ENCODE peak calls at places on chromosome 6, in four cellular contexts. R, Y, B and U are unnamed samples.

GRCh38 chr6:167238169-167238693 is 52.9 kb upstream of the UNC93A start:
- DNase-seq in R (peak), Y (no peak), B (no peak), U (no peak)

GRCh38 chr6:10465633-10466499 is 51.0 kb upstream of the TFAP2A start:
- DNase-seq in R (peak), Y (no peak), B (peak), U (peak)

GRCh38 chr6:8633762-8634161 is 198.4 kb upstream of the SLC35B3 start:
- DNase-seq in R (no peak), Y (no peak), B (no peak), U (no peak)

GRCh38 chr6:167851349-167851952 is 24.7 kb downstream of the AFDN start:
- DNase-seq in R (no peak), Y (no peak), B (no peak), U (no peak)

GRCh38 chr6:20876016-20876415 is 341.8 kb downstream of the CDKAL1 start:
- DNase-seq in R (no peak), Y (no peak), B (no peak), U (no peak)

GRCh38 chr6:13711384-13711725 is 280 bp downstream of the RANBP9 start:
- DNase-seq in R (no peak), Y (no peak), B (no peak), U (no peak)

GRCh38 chr6:38012573-38012972 is 193.0 kb downstream of the ZFAND3 start:
- DNase-seq in R (peak), Y (no peak), B (peak), U (peak)

GRCh38 chr6:32050562-32050961 is 12.3 kb downstream of the CYP21A2 start:
- DNase-seq in R (no peak), Y (no peak), B (no peak), U (no peak)

GRCh38 chr6:37433657-37434271 is 743 bp downstream of the CMTR1 start:
- DNase-seq in R (peak), Y (peak), B (peak), U (no peak)

GRCh38 chr6:108348655-108349349 is 53.9 kb downstream of the AFG1L start:
- DNase-seq in R (no peak), Y (peak), B (no peak), U (no peak)

GRCh38 chr6:159062564-159062945 is 17.8 kb upstream of the TAGAP start:
- DNase-seq in R (no peak), Y (no peak), B (no peak), U (no peak)

GRCh38 chr6:110404602-110405001 is 10.8 kb downstream of the DDO start:
- DNase-seq in R (no peak), Y (no peak), B (no peak), U (no peak)

GRCh38 chr6:6515691-6516607 is 72.6 kb upstream of the LY86 start:
- DNase-seq in R (no peak), Y (peak), B (no peak), U (no peak)

GRCh38 chr6:13141392-13141791 is 186.9 kb downstream of the TBC1D7 start:
- DNase-seq in R (no peak), Y (no peak), B (no peak), U (no peak)

GRCh38 chr6:158847786-158848185 is 28.6 kb upstream of the EZR start:
- DNase-seq in R (no peak), Y (no peak), B (no peak), U (no peak)

GRCh38 chr6:146546440-146546839 is 2.8 kb downstream of the RAB32 start:
- DNase-seq in R (peak), Y (no peak), B (no peak), U (no peak)

GRCh38 chr6:7617954-7618764 is 28.2 kb downstream of the SNRNP48 start:
- DNase-seq in R (no peak), Y (peak), B (no peak), U (no peak)

GRCh38 chr6:11271637-11272036 is 39.2 kb upstream of the NEDD9 start:
- DNase-seq in R (no peak), Y (no peak), B (no peak), U (no peak)

GRCh38 chr6:160254467-160255312 is 3.9 kb downstream of the SLC22A2 start:
- DNase-seq in R (peak), Y (no peak), B (no peak), U (no peak)

GRCh38 chr6:36874016-36874442 is 574 bp downstream of the PPIL1 start:
- DNase-seq in R (no peak), Y (no peak), B (peak), U (no peak)

GRCh38 chr6:98946877-98947410 is 802 bp downstream of the FBXL4 start:
- DNase-seq in R (no peak), Y (no peak), B (peak), U (peak)

GRCh38 chr6:80674669-80675068 is 568.2 kb downstream of the BCKDHB start:
- DNase-seq in R (no peak), Y (no peak), B (no peak), U (no peak)

GRCh38 chr6:127343753-127344659 is 597 bp upstream of the ECHDC1 start:
- DNase-seq in R (peak), Y (no peak), B (peak), U (peak)

GRCh38 chr6:169738972-169739529 is 12.3 kb downstream of the DYNLT2 start:
- DNase-seq in R (no peak), Y (no peak), B (no peak), U (no peak)

GRCh38 chr6:6314601-6315000 is 5.9 kb downstream of the F13A1 start:
- DNase-seq in R (no peak), Y (no peak), B (no peak), U (no peak)

GRCh38 chr6:44416103-44416502 is 28.6 kb downstream of the CDC5L start:
- DNase-seq in R (peak), Y (no peak), B (peak), U (no peak)

GRCh38 chr6:144219056-144219685 is 66.0 kb upstream of the UTRN start:
- DNase-seq in R (peak), Y (peak), B (peak), U (peak)
- TF ChIP-seq SP1 in R (no peak), Y (no peak), B (no peak), U (no peak)

GRCh38 chr6:156974897-156975296 is 197.7 kb downstream of the ARID1B start:
- DNase-seq in R (no peak), Y (no peak), B (no peak), U (no peak)

GRCh38 chr6:156977527-156978291 is 200.5 kb downstream of the ARID1B start:
- DNase-seq in R (no peak), Y (no peak), B (no peak), U (no peak)

GRCh38 chr6:156978948-156979347 is 201.8 kb downstream of the ARID1B start:
- DNase-seq in R (no peak), Y (no peak), B (no peak), U (no peak)

GRCh38 chr6:156975414-156975813 is 198.2 kb downstream of the ARID1B start:
- DNase-seq in R (no peak), Y (no peak), B (no peak), U (no peak)

DNA sequence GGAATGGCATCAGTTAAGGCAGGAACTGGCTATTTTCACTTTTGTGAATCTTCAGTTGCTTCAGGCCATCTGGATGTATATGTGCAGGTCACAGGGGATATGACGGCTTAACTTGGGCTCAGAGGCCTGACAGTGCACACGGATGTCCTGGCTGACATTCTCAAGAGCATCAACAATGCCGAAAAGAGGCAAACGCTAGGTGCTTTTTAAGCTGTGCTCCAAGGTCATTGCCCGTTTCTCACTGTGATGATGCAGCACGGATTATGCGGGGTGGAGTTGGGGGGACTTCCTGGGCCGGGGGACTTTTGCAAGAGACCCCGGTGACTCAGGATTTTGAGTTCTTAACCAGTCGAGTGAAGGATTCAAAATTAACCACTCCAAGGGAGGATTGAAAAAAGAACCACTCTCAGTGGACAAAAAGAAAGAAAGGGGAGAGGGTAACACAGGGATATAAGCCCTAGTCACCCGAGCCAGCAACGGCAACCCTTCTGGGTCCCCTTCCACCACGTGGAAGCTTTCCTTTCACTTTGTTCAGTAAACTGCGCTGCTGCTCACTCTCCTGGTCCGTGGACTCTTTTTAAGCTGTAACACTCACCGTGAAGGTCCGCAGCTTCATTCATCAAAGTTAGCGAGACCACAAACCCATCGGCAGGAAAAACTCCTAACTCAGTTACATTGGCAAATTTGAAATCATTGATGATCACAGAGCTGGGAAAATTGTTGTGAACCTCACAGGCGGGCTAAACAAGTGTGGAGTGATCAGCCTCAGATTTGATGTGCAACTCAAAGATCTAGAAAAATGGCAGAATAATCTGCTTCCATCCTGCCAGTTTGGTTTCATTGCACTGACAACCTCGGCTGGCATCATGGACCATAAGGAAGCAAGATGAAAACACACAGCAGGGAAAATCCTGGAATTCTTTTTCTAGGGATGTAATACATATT is 199.2 kb downstream of the ARID1B start:
- DNase-seq in R (no peak), Y (no peak), B (no peak), U (no peak)
- TF ChIP-seq FOXK2 in R (no peak), Y (no peak), B (no peak), U (no peak)

GRCh38 chr6:139650941-139651340 is 276.5 kb upstream of the CITED2 start:
- DNase-seq in R (no peak), Y (no peak), B (no peak), U (no peak)
- TF ChIP-seq SP1 in R (no peak), Y (no peak), B (no peak), U (no peak)

GRCh38 chr6:150254671-150255228 is 111.9 kb downstream of the PPP1R14C start:
- DNase-seq in R (no peak), Y (no peak), B (no peak), U (no peak)
- TF ChIP-seq FOXK2 in R (no peak), Y (no peak), B (no peak), U (no peak)

GRCh38 chr6:135880066-135880972 is 28.8 kb downstream of the PDE7B start:
- DNase-seq in R (no peak), Y (peak), B (no peak), U (no peak)
- TF ChIP-seq SP1 in R (no peak), Y (no peak), B (no peak), U (no peak)

DNA sequence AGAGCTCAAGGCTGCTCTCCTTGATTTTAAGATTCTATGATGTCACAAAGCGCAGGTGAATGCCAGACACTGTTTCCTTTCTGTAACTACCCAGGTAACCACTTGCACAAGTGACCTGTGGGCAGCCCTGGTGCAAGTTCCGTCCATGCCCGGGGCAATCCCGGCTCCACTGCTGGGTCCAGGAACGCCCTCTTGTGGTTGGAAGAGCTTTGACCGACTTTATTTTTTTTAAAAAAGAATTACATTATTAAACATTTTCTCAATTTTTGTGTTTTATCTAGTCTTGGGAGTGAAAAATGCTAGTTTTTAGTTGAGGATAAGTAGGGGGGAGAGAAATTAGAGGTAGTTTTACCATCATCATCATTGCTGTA is 695.2 kb downstream of the QKI start:
- DNase-seq in R (no peak), Y (no peak), B (peak), U (peak)
- TF ChIP-seq FOXK2 in R (no peak), Y (no peak), B (no peak), U (no peak)

GRCh38 chr6:390914-391558 is 516 bp upstream of the IRF4 start:
- DNase-seq in R (no peak), Y (no peak), B (no peak), U (no peak)
- TF ChIP-seq SP1 in R (no peak), Y (no peak), B (no peak), U (no peak)

GRCh38 chr6:136344420-136344819 is 54.8 kb upstream of the BCLAF1 start:
- DNase-seq in R (no peak), Y (no peak), B (no peak), U (no peak)

GRCh38 chr6:136345145-136345544 is 55.5 kb upstream of the BCLAF1 start:
- DNase-seq in R (no peak), Y (no peak), B (no peak), U (no peak)

GRCh38 chr6:136341967-136342366 is 52.3 kb upstream of the BCLAF1 start:
- DNase-seq in R (no peak), Y (no peak), B (peak), U (peak)

GRCh38 chr6:136343275-136343674 is 53.6 kb upstream of the BCLAF1 start:
- DNase-seq in R (no peak), Y (no peak), B (no peak), U (no peak)

GRCh38 chr6:136343700-136344099 is 54.1 kb upstream of the BCLAF1 start:
- DNase-seq in R (no peak), Y (no peak), B (no peak), U (no peak)
- TF ChIP-seq FOXK2 in R (no peak), Y (no peak), B (no peak), U (no peak)